ENCODE peak calls at places on chromosomes 2 and 18, in nine cellular contexts. C is ureter; A is fibroblast of gingiva; D is amniotic stem cell; O is hippocampal formation; P is AG08396; E is fibroblast of lung; U is breast epithelium; Y is stimulated activated CD4-positive, alpha-beta T cell treated with anti-CD3 and anti-CD28 coated beads, Interleukin-15, amount 100 ng/mL, for 24 hours. V is an unnamed sample.

GRCh38 chr2:60152226-60152833 is 401.1 kb downstream of the BCL11A start:
- DNase-seq in O (no peak), P (peak), D (no peak), U (no peak), E (peak), A (no peak), C (no peak), Y (no peak), V (peak)

GRCh38 chr2:127388423-127389164 is 819 bp upstream of the MAP3K2 start:
- DNase-seq in Y (no peak), U (no peak), C (no peak), A (peak), E (no peak), D (no peak), P (no peak), O (no peak), V (no peak)

GRCh38 chr2:25373269-25373981 is 31.7 kb upstream of the DNMT3A start:
- DNase-seq in Y (no peak), A (no peak), U (peak), D (no peak), E (no peak), P (no peak), O (no peak), C (no peak), V (no peak)

GRCh38 chr2:172096661-172097547 is 5.8 kb downstream of the DLX2 start:
- DNase-seq in Y (peak), D (peak), E (peak), A (peak), C (no peak), U (no peak), O (no peak), P (peak), V (no peak)

GRCh38 chr2:12721571-12722444 is 5.1 kb downstream of the TRIB2 start:
- DNase-seq in P (peak), O (no peak), C (no peak), D (peak), E (peak), Y (peak), U (no peak), A (no peak), V (no peak)

GRCh38 chr18:66440433-66440832 is 163.5 kb downstream of the CDH19 start:
- DNase-seq in A (no peak), Y (no peak), C (no peak), D (no peak), O (no peak), U (no peak), E (no peak), P (no peak), V (no peak)

GRCh38 chr18:3340682-3341097 is 78.8 kb downstream of the MYL12B start:
- DNase-seq in U (no peak), Y (no peak), A (no peak), O (no peak), E (no peak), D (no peak), C (no peak), P (no peak), V (no peak)

GRCh38 chr2:55672630-55673029 is 21.0 kb downstream of the PNPT1 start:
- DNase-seq in A (peak), C (no peak), P (no peak), D (no peak), E (no peak), O (no peak), U (no peak), Y (no peak), V (no peak)

GRCh38 chr2:201191132-201191875 is 8.4 kb downstream of the CASP10 start:
- DNase-seq in E (no peak), A (no peak), O (no peak), U (no peak), C (no peak), D (no peak), P (no peak), Y (no peak), V (no peak)

GRCh38 chr2:61993422-61994024 is 88.0 kb downstream of the COMMD1 start:
- DNase-seq in Y (peak), P (peak), E (peak), C (no peak), U (no peak), D (peak), A (peak), O (no peak), V (peak)

GRCh38 chr2:178320011-178320410 is 125.7 kb downstream of the OSBPL6 start:
- DNase-seq in P (no peak), D (no peak), E (no peak), Y (no peak), O (no peak), C (no peak), U (no peak), A (no peak), V (no peak)

V was measured in HFF-Myc.